ENCODE peak calls at places on chromosomes 1 and 21, in ten cellular contexts. K, X, Y, J, N, A, Z, G, V and D are unnamed samples.

GRCh38 chr1:67544921-67545320 is 114.7 kb upstream of the SERBP1 start:
- DNase-seq in A (no peak), N (no peak), Y (no peak), V (no peak), K (no peak), G (no peak), J (no peak), X (no peak), Z (no peak), D (no peak)

GRCh38 chr1:72845342-72845741 is 563.0 kb upstream of the NEGR1 start:
- DNase-seq in X (peak), G (no peak), V (no peak), N (no peak), Y (no peak), A (no peak), Z (no peak), J (no peak), K (no peak), D (no peak)

GRCh38 chr1:66576645-66577044 is 42.7 kb downstream of the SGIP1 start:
- DNase-seq in N (no peak), J (no peak), V (no peak), Z (no peak), K (peak), A (no peak), Y (no peak), X (no peak), G (no peak), D (no peak)

GRCh38 chr1:11178021-11179015 is 10.8 kb upstream of the ANGPTL7 start:
- DNase-seq in K (no peak), X (peak), G (no peak), Z (no peak), Y (no peak), A (no peak), V (no peak), N (no peak), J (no peak), D (peak)

GRCh38 chr1:66231162-66232077 is 302.5 kb upstream of the SGIP1 start:
- DNase-seq in Z (no peak), X (no peak), A (no peak), V (no peak), Y (peak), N (no peak), G (peak), J (no peak), K (no peak), D (no peak)

GRCh38 chr1:107875689-107876088 is 89.3 kb downstream of the VAV3 start:
- DNase-seq in G (no peak), Y (no peak), V (no peak), A (no peak), X (no peak), Z (no peak), N (no peak), J (no peak), K (no peak), D (no peak)

GRCh38 chr1:178633068-178633467 is 92.0 kb upstream of the RALGPS2 start:
- DNase-seq in V (no peak), N (no peak), K (no peak), J (no peak), A (no peak), Y (no peak), X (no peak), G (no peak), Z (no peak), D (no peak)

GRCh38 chr1:78104322-78104721 is 58.6 kb downstream of the GIPC2 start:
- DNase-seq in Y (no peak), G (no peak), J (no peak), N (no peak), K (no peak), A (no peak), Z (no peak), V (no peak), X (no peak), D (no peak)

GRCh38 chr1:76033800-76034475 is 40.6 kb upstream of the ST6GALNAC3 start:
- DNase-seq in Z (no peak), Y (no peak), X (no peak), K (no peak), V (no peak), J (no peak), N (no peak), G (no peak), A (no peak), D (no peak)

GRCh38 chr1:65431111-65431705 is 10.7 kb downstream of the LEPR start:
- DNase-seq in G (no peak), V (no peak), Y (no peak), K (peak), X (peak), Z (no peak), J (no peak), N (no peak), A (peak), D (no peak)

GRCh38 chr1:188065917-188066316 is 1237.2 kb downstream of the PLA2G4A start:
- DNase-seq in V (no peak), K (no peak), G (no peak), Z (no peak), X (no peak), J (no peak), Y (no peak), A (no peak), N (no peak), D (no peak)

GRCh38 chr1:188170935-188171334 is 1342.2 kb downstream of the PLA2G4A start:
- DNase-seq in Y (no peak), V (no peak), J (no peak), G (no peak), N (no peak), A (no peak), Z (no peak), K (no peak), X (no peak), D (no peak)

GRCh38 chr1:23563755-23564374 is 4.6 kb upstream of the ID3 start:
- DNase-seq in J (no peak), G (no peak), V (no peak), K (no peak), A (no peak), Z (no peak), X (no peak), Y (no peak), N (no peak), D (no peak)

GRCh38 chr1:168136709-168137514 is at the start of gene GPR161:
- DNase-seq in N (no peak), A (peak), K (peak), X (peak), V (peak), J (peak), Z (peak), G (no peak), Y (no peak), D (peak)

GRCh38 chr1:31182352-31182751 is 57.3 kb downstream of the NKAIN1 start:
- DNase-seq in K (peak), Y (peak), Z (peak), X (peak), G (no peak), A (peak), J (peak), N (no peak), V (peak), D (peak)

GRCh38 chr1:38533772-38534472 is 325.6 kb downstream of the RRAGC start:
- DNase-seq in X (no peak), V (no peak), J (no peak), A (peak), K (no peak), Z (no peak), N (no peak), Y (no peak), G (no peak), D (no peak)

GRCh38 chr1:7784492-7785071 is 491 bp downstream of the PER3 start:
- DNase-seq in A (no peak), G (no peak), X (peak), J (peak), Z (peak), V (peak), Y (no peak), N (no peak), K (no peak), D (no peak)

GRCh38 chr1:11749203-11749689 is 12.7 kb upstream of the C1orf167 start:
- DNase-seq in G (no peak), V (no peak), Y (peak), J (peak), Z (peak), N (no peak), A (peak), X (peak), K (peak), D (peak)

GRCh38 chr1:236830560-236830959 is 35.5 kb downstream of the MTR start:
- DNase-seq in V (no peak), J (no peak), A (no peak), Y (no peak), Z (no peak), K (no peak), N (no peak), X (no peak), G (no peak), D (no peak)

GRCh38 chr1:50978144-50978851 is 8.3 kb downstream of the CDKN2C start:
- DNase-seq in V (no peak), Y (no peak), Z (peak), X (peak), A (peak), K (peak), N (no peak), G (no peak), J (peak), D (peak)

GRCh38 chr1:43073490-43074230 is 98.4 kb downstream of the EBNA1BP2 start:
- DNase-seq in Y (peak), N (peak), A (peak), K (peak), J (peak), X (peak), V (no peak), Z (peak), G (peak), D (peak)

GRCh38 chr21:37429356-37429755 is 62.8 kb downstream of the DYRK1A start:
- DNase-seq in G (no peak), K (no peak), N (no peak), Y (no peak), J (no peak), X (no peak), Z (no peak), A (no peak), V (no peak), D (no peak)

GRCh38 chr1:223429313-223429731 is 36.1 kb downstream of the CCDC185 start:
- DNase-seq in X (no peak), K (no peak), Z (peak), G (no peak), A (no peak), J (no peak), Y (no peak), V (no peak), N (no peak), D (peak)

GRCh38 chr1:184910596-184910995 is 63.7 kb downstream of the NIBAN1 start:
- DNase-seq in V (peak), Y (no peak), K (no peak), J (no peak), A (no peak), G (no peak), Z (peak), X (no peak), N (no peak), D (no peak)

GRCh38 chr1:238608139-238608538 is 717.4 kb upstream of the ZP4 start:
- DNase-seq in X (no peak), A (no peak), V (no peak), J (no peak), N (no peak), K (no peak), G (no peak), Y (no peak), Z (no peak), D (no peak)

GRCh38 chr1:91697322-91698260 is 188.4 kb downstream of the TGFBR3 start:
- DNase-seq in A (no peak), Z (no peak), K (no peak), N (peak), X (no peak), J (no peak), V (no peak), G (no peak), Y (no peak), D (no peak)

GRCh38 chr1:178031856-178032320 is 62.0 kb upstream of the RASAL2 start:
- DNase-seq in K (peak), Z (peak), G (no peak), Y (peak), A (peak), N (no peak), V (peak), J (no peak), X (peak), D (peak)

GRCh38 chr1:157994704-157995540 is 1.5 kb downstream of the KIRREL1 start:
- DNase-seq in V (no peak), Y (no peak), Z (peak), G (no peak), X (no peak), K (no peak), J (no peak), N (no peak), A (no peak), D (no peak)

GRCh38 chr1:184945034-184945433 is 29.3 kb downstream of the NIBAN1 start:
- DNase-seq in N (peak), A (no peak), G (no peak), V (no peak), Z (no peak), K (no peak), Y (no peak), X (no peak), J (no peak), D (no peak)

GRCh38 chr1:233282582-233282886 is 13.0 kb downstream of the PCNX2 start:
- DNase-seq in G (no peak), Z (no peak), X (no peak), J (no peak), V (no peak), A (no peak), N (no peak), Y (no peak), K (no peak), D (no peak)

GRCh38 chr1:22490309-22490708 is 38.7 kb downstream of the ZBTB40 start:
- DNase-seq in A (no peak), K (no peak), Z (no peak), Y (no peak), G (no peak), V (no peak), X (peak), N (no peak), J (no peak), D (no peak)

GRCh38 chr1:64295566-64295965 is 92.1 kb downstream of the UBE2U start:
- DNase-seq in Z (no peak), N (no peak), X (no peak), G (no peak), J (no peak), V (no peak), K (no peak), Y (no peak), A (no peak), D (no peak)

GRCh38 chr1:241639040-241639652 is 1.0 kb downstream of the CHML start:
- DNase-seq in V (no peak), N (no peak), G (no peak), K (no peak), Y (no peak), A (no peak), J (no peak), X (no peak), Z (no peak), D (no peak)

DNA sequence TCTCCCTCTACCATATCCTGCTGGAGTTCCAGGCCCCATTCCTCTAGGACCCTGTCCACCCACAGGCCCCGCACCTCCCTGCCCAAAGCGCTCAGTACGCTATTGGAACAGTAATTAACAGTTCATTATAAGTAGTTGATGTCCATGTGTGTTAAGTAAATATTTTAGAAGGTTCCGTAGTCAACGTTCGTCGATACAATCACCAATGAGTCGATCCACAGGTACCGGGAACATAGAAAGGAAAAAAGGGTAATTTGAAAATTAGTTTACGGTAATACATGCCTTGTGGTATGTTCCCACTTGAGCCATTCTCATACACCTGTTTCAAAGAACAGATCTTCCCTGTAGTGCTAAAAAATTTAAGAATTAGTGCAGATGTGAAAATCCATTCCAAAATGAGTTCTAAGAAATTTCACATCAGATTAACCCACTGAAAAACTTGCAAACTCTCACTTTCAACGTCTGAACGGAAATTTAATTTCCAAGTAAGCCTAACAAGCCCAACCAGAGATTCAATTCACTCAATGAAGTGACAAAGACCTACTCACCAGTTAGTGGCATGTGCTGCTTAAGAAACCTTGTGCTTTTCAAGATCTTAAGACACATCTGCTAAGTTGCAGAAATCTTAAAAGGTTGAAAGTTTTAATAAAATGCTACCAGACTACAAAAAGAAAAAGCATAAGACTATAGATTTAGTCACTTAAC is 8.3 kb downstream of the SFPQ start:
- DNase-seq in Y (no peak), X (no peak), A (no peak), N (no peak), V (no peak), J (no peak), Z (no peak), G (no peak), K (no peak), D (no peak)
- TF ChIP-seq POLR2AphosphoS5 in Y (no peak), X (no peak), A (peak), N (peak), V (no peak), J (peak), Z (no peak), G (no peak), K (no peak), D (no peak)

DNA sequence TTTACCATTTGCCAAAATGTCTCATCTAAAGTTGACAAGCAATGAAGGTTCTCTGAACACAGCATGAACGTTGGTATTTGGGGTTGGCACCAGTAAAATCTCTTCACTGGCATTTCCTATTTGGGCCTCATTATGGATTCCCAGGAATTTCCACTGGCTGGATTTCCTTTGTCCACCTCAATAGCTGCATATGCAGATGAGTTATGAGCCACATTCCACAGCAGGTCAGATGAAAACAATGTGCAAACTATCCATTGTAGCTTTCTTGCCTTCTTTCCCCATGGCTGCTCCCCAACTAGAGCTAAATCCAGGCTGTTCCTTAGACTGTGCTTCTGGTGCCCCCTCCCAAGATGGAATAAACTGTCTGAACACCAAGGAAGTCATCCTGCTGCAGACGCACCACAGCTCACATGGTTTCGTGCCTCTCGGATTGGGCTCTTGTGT is 168.1 kb upstream of the FGGY start:
- DNase-seq in V (no peak), G (no peak), J (no peak), Z (no peak), A (no peak), N (no peak), Y (no peak), K (no peak), X (peak), D (no peak)
- H3K27ac ChIP-seq in V (no peak), G (no peak), J (no peak), Z (no peak), A (no peak), N (no peak), Y (no peak), K (peak), X (no peak), D (no peak)

DNA sequence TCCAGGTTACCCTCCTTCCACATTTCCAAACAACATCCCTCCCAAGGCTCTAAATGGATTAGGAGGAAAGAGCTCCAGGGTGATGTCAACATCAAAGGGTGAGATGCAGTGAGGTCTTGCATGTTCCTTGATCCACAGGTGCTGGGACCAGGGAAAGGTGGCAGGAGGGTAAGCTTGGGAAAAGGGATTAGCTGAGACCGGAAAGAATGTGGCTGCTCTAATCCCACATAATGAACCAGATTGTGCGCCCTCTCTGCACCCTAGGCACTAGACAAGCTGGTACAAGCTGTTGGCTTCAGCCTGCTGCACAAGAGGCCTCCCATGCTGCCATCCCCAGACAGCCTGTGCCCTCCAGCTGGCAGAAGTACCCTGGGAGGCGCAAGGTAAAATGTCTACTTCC is 34.9 kb downstream of the PLXNA2 start:
- DNase-seq in G (no peak), A (no peak), V (no peak), K (no peak), X (no peak), Z (no peak), N (no peak), J (no peak), Y (no peak), D (peak)
- TF ChIP-seq POLR2AphosphoS5 in G (no peak), A (no peak), V (no peak), K (no peak), X (no peak), Z (no peak), N (no peak), J (no peak), Y (no peak), D (peak)

DNA sequence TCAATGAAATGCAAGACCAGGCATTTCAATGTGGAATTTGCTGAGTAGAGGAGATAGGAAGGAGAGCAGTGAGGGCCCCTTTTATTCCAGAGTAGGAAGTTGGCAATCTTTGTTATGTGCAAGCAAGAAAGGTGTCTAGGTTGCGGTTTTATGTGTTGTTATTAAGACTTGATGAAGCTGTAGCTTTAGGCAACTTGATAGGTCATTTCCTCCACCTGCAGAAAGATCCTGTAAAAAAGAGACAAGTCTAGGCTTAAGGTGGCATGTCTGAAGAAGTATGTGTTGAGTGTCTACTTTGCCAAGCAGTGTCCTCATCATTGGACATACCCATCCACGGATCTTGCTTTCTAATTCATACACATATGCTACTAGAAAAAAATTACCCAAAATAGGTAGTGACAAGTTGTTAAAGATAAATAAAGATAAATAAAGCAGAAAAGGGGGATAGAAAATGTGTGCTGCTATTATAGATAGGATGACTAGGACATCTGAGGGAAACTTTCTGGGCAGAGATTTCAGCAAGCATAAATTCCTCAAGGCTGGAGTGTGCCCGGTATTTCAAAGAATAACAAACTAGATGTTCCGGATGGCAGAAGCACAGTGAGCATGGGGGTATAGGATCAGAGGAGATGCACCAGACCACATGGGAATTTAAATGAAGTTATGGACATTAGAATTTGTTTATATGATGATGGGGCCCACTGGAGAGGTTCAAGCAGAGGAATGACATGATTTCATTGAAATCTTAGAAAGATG is 335.0 kb downstream of the TGFB2 start:
- DNase-seq in G (no peak), Y (no peak), X (no peak), Z (no peak), J (no peak), N (no peak), K (no peak), A (no peak), V (no peak), D (no peak)
- H3K27ac ChIP-seq in G (no peak), Y (no peak), X (no peak), Z (no peak), J (no peak), N (no peak), K (no peak), A (no peak), V (no peak), D (no peak)